ENCODE peak calls at places on chromosomes 3 and 15, in seven cellular contexts. One of them, this sample, is unnamed.

GRCh38 chr3:121490161-121490560 is 55.6 kb downstream of the POLQ start:
- DNase-seq in fibroblast of mammary gland: no peak
- DNase-seq in Panc1: no peak
- DNase-seq in CD4-positive, alpha-beta memory T cell: no peak
- DNase-seq in cardiac muscle cell: no peak
- DNase-seq in foreskin fibroblast: no peak
- DNase-seq in thoracic aorta: no peak
- DNase-seq in this sample: no peak

GRCh38 chr3:176055851-176056250 is 1141.4 kb downstream of the TBL1XR1 start:
- DNase-seq in fibroblast of mammary gland: peak
- DNase-seq in foreskin fibroblast: no peak
- DNase-seq in CD4-positive, alpha-beta memory T cell: no peak
- DNase-seq in thoracic aorta: no peak
- DNase-seq in cardiac muscle cell: no peak
- DNase-seq in Panc1: no peak
- DNase-seq in this sample: no peak

GRCh38 chr15:63030101-63030528 is 12.4 kb upstream of the TPM1 start:
- DNase-seq in foreskin fibroblast: peak
- DNase-seq in fibroblast of mammary gland: peak
- DNase-seq in thoracic aorta: no peak
- DNase-seq in CD4-positive, alpha-beta memory T cell: no peak
- DNase-seq in Panc1: no peak
- DNase-seq in cardiac muscle cell: no peak
- DNase-seq in this sample: no peak

GRCh38 chr3:30657914-30658313 is 51.5 kb downstream of the TGFBR2 start:
- DNase-seq in Panc1: no peak
- DNase-seq in fibroblast of mammary gland: peak
- DNase-seq in cardiac muscle cell: no peak
- DNase-seq in thoracic aorta: no peak
- DNase-seq in CD4-positive, alpha-beta memory T cell: peak
- DNase-seq in foreskin fibroblast: peak
- DNase-seq in this sample: no peak

GRCh38 chr3:134355416-134355815 is 18.8 kb downstream of the AMOTL2 start:
- DNase-seq in thoracic aorta: no peak
- DNase-seq in fibroblast of mammary gland: no peak
- DNase-seq in CD4-positive, alpha-beta memory T cell: no peak
- DNase-seq in foreskin fibroblast: no peak
- DNase-seq in Panc1: no peak
- DNase-seq in cardiac muscle cell: no peak
- DNase-seq in this sample: no peak

GRCh38 chr3:49295489-49296058 is 18.5 kb upstream of the C3orf62 start:
- DNase-seq in fibroblast of mammary gland: peak
- DNase-seq in Panc1: no peak
- DNase-seq in foreskin fibroblast: peak
- DNase-seq in thoracic aorta: no peak
- DNase-seq in CD4-positive, alpha-beta memory T cell: peak
- DNase-seq in cardiac muscle cell: peak
- DNase-seq in this sample: no peak

GRCh38 chr3:7144696-7145308 is 283.9 kb downstream of the GRM7 start:
- DNase-seq in thoracic aorta: no peak
- DNase-seq in fibroblast of mammary gland: peak
- DNase-seq in CD4-positive, alpha-beta memory T cell: no peak
- DNase-seq in Panc1: peak
- DNase-seq in foreskin fibroblast: no peak
- DNase-seq in cardiac muscle cell: peak
- DNase-seq in this sample: no peak

GRCh38 chr3:100516232-100516631 is 23.8 kb downstream of the TMEM45A start:
- DNase-seq in CD4-positive, alpha-beta memory T cell: no peak
- DNase-seq in fibroblast of mammary gland: peak
- DNase-seq in foreskin fibroblast: no peak
- DNase-seq in cardiac muscle cell: no peak
- DNase-seq in thoracic aorta: no peak
- DNase-seq in Panc1: no peak
- DNase-seq in this sample: no peak

GRCh38 chr15:40240619-40241304 is 1.9 kb downstream of the PAK6 start:
- DNase-seq in Panc1: no peak
- DNase-seq in CD4-positive, alpha-beta memory T cell: no peak
- DNase-seq in cardiac muscle cell: no peak
- DNase-seq in fibroblast of mammary gland: no peak
- DNase-seq in thoracic aorta: no peak
- DNase-seq in foreskin fibroblast: no peak
- DNase-seq in this sample: peak

GRCh38 chr3:50254577-50255250 is 14.2 kb upstream of the SEMA3B start:
- DNase-seq in CD4-positive, alpha-beta memory T cell: no peak
- DNase-seq in cardiac muscle cell: no peak
- DNase-seq in foreskin fibroblast: peak
- DNase-seq in fibroblast of mammary gland: peak
- DNase-seq in thoracic aorta: no peak
- DNase-seq in Panc1: no peak
- DNase-seq in this sample: no peak

GRCh38 chr3:134028486-134029255 is 1.1 kb downstream of the SLCO2A1 start:
- DNase-seq in Panc1: no peak
- DNase-seq in foreskin fibroblast: no peak
- DNase-seq in cardiac muscle cell: peak
- DNase-seq in thoracic aorta: no peak
- DNase-seq in fibroblast of mammary gland: no peak
- DNase-seq in CD4-positive, alpha-beta memory T cell: no peak
- DNase-seq in this sample: no peak

GRCh38 chr15:90603893-90604292 is 74.2 kb downstream of the CRTC3 start:
- DNase-seq in CD4-positive, alpha-beta memory T cell: peak
- DNase-seq in fibroblast of mammary gland: peak
- DNase-seq in Panc1: no peak
- DNase-seq in foreskin fibroblast: peak
- DNase-seq in cardiac muscle cell: no peak
- DNase-seq in thoracic aorta: no peak
- DNase-seq in this sample: no peak

GRCh38 chr15:95016511-95017219 is 785.3 kb downstream of the MCTP2 start:
- DNase-seq in foreskin fibroblast: peak
- DNase-seq in thoracic aorta: no peak
- DNase-seq in Panc1: no peak
- DNase-seq in fibroblast of mammary gland: peak
- DNase-seq in CD4-positive, alpha-beta memory T cell: no peak
- DNase-seq in cardiac muscle cell: peak
- DNase-seq in this sample: no peak

GRCh38 chr3:179336345-179336929 is 11.1 kb upstream of the MFN1 start:
- DNase-seq in CD4-positive, alpha-beta memory T cell: no peak
- DNase-seq in cardiac muscle cell: no peak
- DNase-seq in thoracic aorta: no peak
- DNase-seq in foreskin fibroblast: no peak
- DNase-seq in fibroblast of mammary gland: no peak
- DNase-seq in Panc1: no peak
- DNase-seq in this sample: no peak

GRCh38 chr3:58197588-58197987 is 13.2 kb downstream of the DNASE1L3 start:
- DNase-seq in thoracic aorta: no peak
- DNase-seq in fibroblast of mammary gland: no peak
- DNase-seq in foreskin fibroblast: no peak
- DNase-seq in Panc1: no peak
- DNase-seq in CD4-positive, alpha-beta memory T cell: no peak
- DNase-seq in cardiac muscle cell: no peak
- DNase-seq in this sample: no peak

GRCh38 chr3:113531826-113532697 is at the start of gene SIDT1:
- DNase-seq in foreskin fibroblast: peak
- DNase-seq in Panc1: no peak
- DNase-seq in CD4-positive, alpha-beta memory T cell: peak
- DNase-seq in cardiac muscle cell: peak
- DNase-seq in thoracic aorta: no peak
- DNase-seq in fibroblast of mammary gland: no peak
- DNase-seq in this sample: peak

GRCh38 chr3:127445581-127446368 is 144.8 kb downstream of the TPRA1 start:
- DNase-seq in fibroblast of mammary gland: no peak
- DNase-seq in Panc1: no peak
- DNase-seq in foreskin fibroblast: no peak
- DNase-seq in thoracic aorta: no peak
- DNase-seq in CD4-positive, alpha-beta memory T cell: no peak
- DNase-seq in cardiac muscle cell: no peak
- DNase-seq in this sample: no peak

GRCh38 chr3:141386611-141387110 is 18.4 kb downstream of the ZBTB38 start:
- DNase-seq in Panc1: no peak
- DNase-seq in thoracic aorta: no peak
- DNase-seq in foreskin fibroblast: peak
- DNase-seq in fibroblast of mammary gland: peak
- DNase-seq in CD4-positive, alpha-beta memory T cell: no peak
- DNase-seq in cardiac muscle cell: no peak
- DNase-seq in this sample: no peak

GRCh38 chr3:119810018-119810435 is 28.1 kb downstream of the NR1I2 start:
- DNase-seq in Panc1: no peak
- DNase-seq in thoracic aorta: no peak
- DNase-seq in cardiac muscle cell: peak
- DNase-seq in CD4-positive, alpha-beta memory T cell: peak
- DNase-seq in foreskin fibroblast: peak
- DNase-seq in fibroblast of mammary gland: peak
- DNase-seq in this sample: no peak

GRCh38 chr3:41002104-41002503 is 197.2 kb upstream of the CTNNB1 start:
- DNase-seq in thoracic aorta: no peak
- DNase-seq in Panc1: no peak
- DNase-seq in fibroblast of mammary gland: no peak
- DNase-seq in foreskin fibroblast: no peak
- DNase-seq in cardiac muscle cell: no peak
- DNase-seq in CD4-positive, alpha-beta memory T cell: no peak
- DNase-seq in this sample: no peak

GRCh38 chr3:188646592-188646991 is 492.6 kb downstream of the LPP start:
- DNase-seq in thoracic aorta: no peak
- DNase-seq in cardiac muscle cell: peak
- DNase-seq in CD4-positive, alpha-beta memory T cell: no peak
- DNase-seq in Panc1: no peak
- DNase-seq in foreskin fibroblast: peak
- DNase-seq in fibroblast of mammary gland: no peak
- DNase-seq in this sample: no peak

GRCh38 chr3:52845691-52846426 is 11.0 kb upstream of the MUSTN1 start:
- DNase-seq in fibroblast of mammary gland: no peak
- DNase-seq in CD4-positive, alpha-beta memory T cell: peak
- DNase-seq in cardiac muscle cell: no peak
- DNase-seq in foreskin fibroblast: peak
- DNase-seq in thoracic aorta: no peak
- DNase-seq in Panc1: no peak
- DNase-seq in this sample: no peak

GRCh38 chr3:180802837-180803236 is 109.6 kb upstream of the FXR1 start:
- DNase-seq in CD4-positive, alpha-beta memory T cell: no peak
- DNase-seq in thoracic aorta: no peak
- DNase-seq in Panc1: peak
- DNase-seq in fibroblast of mammary gland: peak
- DNase-seq in cardiac muscle cell: peak
- DNase-seq in foreskin fibroblast: no peak
- DNase-seq in this sample: no peak

DNA sequence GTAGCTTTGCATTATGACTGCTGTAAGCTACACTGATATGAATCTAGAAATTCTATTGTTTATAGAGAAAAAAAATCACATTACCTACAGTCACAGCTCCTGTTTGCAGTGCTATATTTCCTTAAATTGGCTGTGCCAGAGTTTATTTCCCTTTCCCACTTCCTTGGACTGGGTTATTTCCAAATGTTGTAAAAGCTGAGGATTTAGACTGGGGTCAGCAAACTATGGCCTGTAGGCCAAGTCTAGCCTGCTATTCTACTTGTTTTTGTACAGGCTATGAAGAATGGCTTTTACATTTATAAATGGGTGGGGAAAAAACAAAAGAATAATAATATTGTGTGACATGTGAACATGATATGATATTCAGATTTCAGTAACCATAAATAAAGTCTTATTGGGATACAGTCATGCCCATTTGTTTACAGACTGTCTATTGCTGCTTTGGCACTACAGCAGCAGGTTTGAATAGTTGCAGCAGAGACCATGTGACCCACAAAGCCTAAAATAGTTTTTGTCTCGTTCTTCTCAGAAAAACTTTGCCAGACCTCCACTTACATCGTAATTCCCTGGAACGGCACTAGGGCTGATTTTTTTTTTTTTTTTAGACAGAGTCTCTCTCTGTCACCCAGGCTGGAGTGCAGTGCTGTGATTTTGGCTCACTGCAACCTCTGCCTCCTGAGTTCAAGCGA is 7.8 kb downstream of the GLDN start:
- DNase-seq in foreskin fibroblast: peak
- DNase-seq in Panc1: no peak
- DNase-seq in thoracic aorta: no peak
- DNase-seq in cardiac muscle cell: peak
- DNase-seq in CD4-positive, alpha-beta memory T cell: no peak
- DNase-seq in fibroblast of mammary gland: peak
- DNase-seq in this sample: no peak
- H3K4me3 ChIP-seq in foreskin fibroblast: no peak
- H3K4me3 ChIP-seq in Panc1: no peak
- H3K4me3 ChIP-seq in thoracic aorta: peak
- H3K4me3 ChIP-seq in cardiac muscle cell: no peak
- H3K4me3 ChIP-seq in CD4-positive, alpha-beta memory T cell: no peak
- H3K4me3 ChIP-seq in fibroblast of mammary gland: no peak
- H3K4me3 ChIP-seq in this sample: no peak

GRCh38 chr3:151316267-151316991 is at the start of gene GPR87:
- DNase-seq in foreskin fibroblast: no peak
- DNase-seq in CD4-positive, alpha-beta memory T cell: no peak
- DNase-seq in thoracic aorta: no peak
- DNase-seq in cardiac muscle cell: no peak
- DNase-seq in Panc1: no peak
- DNase-seq in fibroblast of mammary gland: peak
- DNase-seq in this sample: peak
- H3K4me3 ChIP-seq in foreskin fibroblast: no peak
- H3K4me3 ChIP-seq in CD4-positive, alpha-beta memory T cell: no peak
- H3K4me3 ChIP-seq in thoracic aorta: no peak
- H3K4me3 ChIP-seq in cardiac muscle cell: no peak
- H3K4me3 ChIP-seq in Panc1: no peak
- H3K4me3 ChIP-seq in fibroblast of mammary gland: no peak
- H3K4me3 ChIP-seq in this sample: no peak

GRCh38 chr3:47854720-47855455 is 52.0 kb downstream of the DHX30 start:
- DNase-seq in cardiac muscle cell: no peak
- DNase-seq in CD4-positive, alpha-beta memory T cell: no peak
- DNase-seq in foreskin fibroblast: no peak
- DNase-seq in thoracic aorta: no peak
- DNase-seq in Panc1: no peak
- DNase-seq in fibroblast of mammary gland: no peak
- DNase-seq in this sample: no peak
- H3K4me3 ChIP-seq in cardiac muscle cell: no peak
- H3K4me3 ChIP-seq in CD4-positive, alpha-beta memory T cell: no peak
- H3K4me3 ChIP-seq in foreskin fibroblast: no peak
- H3K4me3 ChIP-seq in thoracic aorta: no peak
- H3K4me3 ChIP-seq in Panc1: no peak
- H3K4me3 ChIP-seq in fibroblast of mammary gland: no peak
- H3K4me3 ChIP-seq in this sample: no peak

GRCh38 chr3:186664119-186664495 is 1.7 kb upstream of the HRG start:
- DNase-seq in foreskin fibroblast: no peak
- DNase-seq in cardiac muscle cell: no peak
- DNase-seq in Panc1: no peak
- DNase-seq in thoracic aorta: no peak
- DNase-seq in fibroblast of mammary gland: no peak
- DNase-seq in CD4-positive, alpha-beta memory T cell: no peak
- DNase-seq in this sample: no peak
- H3K4me3 ChIP-seq in foreskin fibroblast: no peak
- H3K4me3 ChIP-seq in cardiac muscle cell: no peak
- H3K4me3 ChIP-seq in Panc1: no peak
- H3K4me3 ChIP-seq in thoracic aorta: no peak
- H3K4me3 ChIP-seq in fibroblast of mammary gland: no peak
- H3K4me3 ChIP-seq in CD4-positive, alpha-beta memory T cell: no peak
- H3K4me3 ChIP-seq in this sample: no peak

DNA sequence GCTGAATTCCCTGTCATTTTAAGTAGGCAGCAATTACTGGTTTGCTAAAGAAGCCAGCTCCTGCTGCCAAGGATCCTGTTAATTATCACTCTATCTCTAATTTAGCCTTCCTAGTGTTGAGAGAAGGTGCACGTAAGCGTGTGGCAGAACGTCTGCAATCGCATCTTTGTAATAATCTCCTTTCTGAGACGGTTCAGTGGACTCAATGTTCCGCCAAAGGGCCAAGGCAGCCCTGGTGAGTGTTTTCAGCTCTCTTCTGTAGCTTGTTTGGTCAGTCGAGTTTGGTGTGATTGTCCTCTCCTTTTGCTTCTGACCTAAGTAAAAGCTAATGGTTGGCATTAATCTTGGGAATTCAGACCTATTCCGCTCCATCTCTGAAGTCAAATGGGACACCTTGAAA is 24.2 kb downstream of the MITF start:
- DNase-seq in fibroblast of mammary gland: no peak
- DNase-seq in Panc1: no peak
- DNase-seq in CD4-positive, alpha-beta memory T cell: no peak
- DNase-seq in thoracic aorta: no peak
- DNase-seq in cardiac muscle cell: no peak
- DNase-seq in foreskin fibroblast: no peak
- DNase-seq in this sample: no peak
- H3K4me3 ChIP-seq in fibroblast of mammary gland: no peak
- H3K4me3 ChIP-seq in Panc1: peak
- H3K4me3 ChIP-seq in CD4-positive, alpha-beta memory T cell: no peak
- H3K4me3 ChIP-seq in thoracic aorta: no peak
- H3K4me3 ChIP-seq in cardiac muscle cell: no peak
- H3K4me3 ChIP-seq in foreskin fibroblast: no peak
- H3K4me3 ChIP-seq in this sample: no peak

This sample was measured in prostate gland.